ENCODE peak calls at places on chromosomes 12 and 14, in five cellular contexts. A, V, X, M and C are unnamed samples.
A peak's percentile ranks its signal among the peaks of the same experiment; 100 is the strongest.

GRCh38 chr12:48686037-48686595 is 4.1 kb upstream of the KANSL2 start:
- DNase-seq in V (no peak), X (no peak), A (no peak), M (no peak), C (no peak)

GRCh38 chr12:52210186-52210924 is 18.5 kb upstream of the KRT80 start:
- DNase-seq in M (no peak), A (no peak), X (peak; percentile 57), V (peak; percentile 25), C (no peak)

GRCh38 chr12:120879102-120879501 is 25.1 kb downstream of the SPPL3 start:
- DNase-seq in V (no peak), M (no peak), X (no peak), A (no peak), C (no peak)

GRCh38 chr14:73818821-73819220 is 32.8 kb upstream of the PTGR2 start:
- DNase-seq in X (no peak), V (no peak), A (no peak), M (no peak), C (no peak)

GRCh38 chr14:92185559-92185958 is 63.8 kb downstream of the CPSF2 start:
- DNase-seq in V (no peak), A (no peak), M (no peak), X (no peak), C (no peak)

GRCh38 chr12:101414533-101415119 is 7.1 kb upstream of the ARL1 start:
- DNase-seq in V (no peak), A (peak; percentile 53), M (no peak), X (peak; percentile 54), C (no peak)

GRCh38 chr14:81446279-81447007 is 46.3 kb upstream of the STON2 start:
- DNase-seq in A (no peak), X (no peak), V (no peak), M (no peak), C (no peak)

GRCh38 chr12:56221233-56221756 is 427 bp downstream of the RNF41 start:
- DNase-seq in V (no peak), A (no peak), M (no peak), X (peak; percentile 58), C (no peak)

GRCh38 chr14:93984987-93985410 is 8.6 kb upstream of the ASB2 start:
- DNase-seq in V (no peak), X (peak; percentile 78), M (no peak), A (no peak), C (peak; percentile 27)

GRCh38 chr12:92533280-92533890 is 169.4 kb upstream of the PLEKHG7 start:
- DNase-seq in V (no peak), M (no peak), A (no peak), X (no peak), C (no peak)

GRCh38 chr12:12018454-12018853 is 52.3 kb upstream of the BCL2L14 start:
- DNase-seq in V (no peak), M (peak; percentile 8), A (no peak), X (peak; percentile 86), C (peak; percentile 14)

GRCh38 chr14:100146548-100147091 is 12.8 kb downstream of the DEGS2 start:
- DNase-seq in A (no peak), X (no peak), V (no peak), M (no peak), C (no peak)

GRCh38 chr14:89957791-89958190 is 2.1 kb downstream of the TDP1 start:
- DNase-seq in M (peak; percentile 13), A (no peak), V (no peak), X (peak; percentile 8), C (peak; percentile 20)

GRCh38 chr14:77124345-77125274 is 17.0 kb downstream of the ZDHHC22 start:
- DNase-seq in M (no peak), V (peak; percentile 81), A (peak; percentile 79), X (peak; percentile 11), C (peak; percentile 33)

GRCh38 chr12:116539905-116540482 is 19.2 kb upstream of the MAP1LC3B2 start:
- DNase-seq in M (no peak), A (no peak), V (no peak), X (peak; percentile 80), C (no peak)

GRCh38 chr14:77026930-77027537 is 1.5 kb downstream of the IRF2BPL start:
- DNase-seq in V (peak; percentile 85), A (peak; percentile 78), M (no peak), X (peak; percentile 49), C (no peak)

GRCh38 chr14:89378119-89378518 is 38.9 kb downstream of the FOXN3 start:
- DNase-seq in X (peak; percentile 22), M (no peak), V (no peak), A (peak; percentile 37), C (no peak)

GRCh38 chr14:100698066-100698465 is 28.6 kb upstream of the DLK1 start:
- DNase-seq in X (no peak), V (peak; percentile 14), M (no peak), A (no peak), C (no peak)

GRCh38 chr12:96365604-96366230 is 34.5 kb downstream of the CDK17 start:
- DNase-seq in X (no peak), A (no peak), M (no peak), V (no peak), C (no peak)